ENCODE peak calls at places on chromosomes 5 and 9, in five cellular contexts. L is CD8-positive, alpha-beta memory T cell; I is keratinocyte; N is stomach; X is heart right ventricle. B is an unnamed sample.
A peak's percentile ranks its signal among the peaks of the same experiment; 100 is the strongest.

GRCh38 chr5:95621839-95622629 is 2.1 kb downstream of the GPR150 start:
- DNase-seq in N (no peak), X (no peak), I (no peak), L (no peak), B (no peak)

GRCh38 chr5:179802950-179803562 is 3.6 kb downstream of the MGAT4B start:
- DNase-seq in N (no peak), X (no peak), I (no peak), L (no peak), B (no peak)

GRCh38 chr5:33834334-33834733 is 57.5 kb downstream of the ADAMTS12 start:
- DNase-seq in L (no peak), N (no peak), X (no peak), I (no peak), B (no peak)

GRCh38 chr5:158456756-158457155 is 597.8 kb upstream of the CLINT1 start:
- DNase-seq in N (no peak), I (peak; percentile 25), X (no peak), L (no peak), B (no peak)

GRCh38 chr5:63233906-63234305 is 655.3 kb downstream of the LRRC70 start:
- DNase-seq in L (no peak), I (no peak), X (no peak), N (no peak), B (no peak)

GRCh38 chr9:34552606-34552981 is 29.8 kb upstream of the ENHO start:
- DNase-seq in L (no peak), X (no peak), N (no peak), I (no peak), B (no peak)

GRCh38 chr5:79301046-79301712 is 65.2 kb downstream of the JMY start:
- DNase-seq in N (no peak), I (no peak), L (no peak), X (no peak), B (no peak)

GRCh38 chr5:6540111-6540830 is 91.6 kb downstream of the UBE2QL1 start:
- DNase-seq in I (no peak), L (no peak), N (no peak), X (no peak), B (no peak)

GRCh38 chr5:373710-374602 is 52.4 kb downstream of the AHRR start:
- DNase-seq in I (no peak), X (peak; percentile 47), N (peak; percentile 56), L (no peak), B (no peak)

GRCh38 chr5:36664762-36665161 is 58.4 kb downstream of the SLC1A3 start:
- DNase-seq in L (no peak), X (no peak), I (no peak), N (no peak), B (no peak)

GRCh38 chr5:164235176-164235914 is 729.9 kb downstream of the MAT2B start:
- DNase-seq in N (no peak), I (no peak), X (no peak), L (no peak), B (no peak)

GRCh38 chr9:92664394-92665152 is 5.4 kb downstream of the IPPK start:
- DNase-seq in X (no peak), I (no peak), L (peak; percentile 27), N (no peak), B (no peak)

GRCh38 chr5:79193643-79194042 is 42.3 kb upstream of the JMY start:
- DNase-seq in I (no peak), N (no peak), X (no peak), L (no peak), B (no peak)

GRCh38 chr5:179873176-179873575 is 14.6 kb upstream of the MRNIP start:
- DNase-seq in I (no peak), X (no peak), N (no peak), L (no peak), B (no peak)

GRCh38 chr5:19534751-19535150 is 453.2 kb downstream of the CDH18 start:
- DNase-seq in I (peak; percentile 98), X (no peak), N (no peak), L (no peak), B (no peak)

GRCh38 chr5:23476580-23476979 is 30.8 kb upstream of the PRDM9 start:
- DNase-seq in I (no peak), X (no peak), N (no peak), L (no peak), B (no peak)

GRCh38 chr5:69270827-69271226 is 36.1 kb downstream of the CDK7 start:
- DNase-seq in N (no peak), I (no peak), X (no peak), L (no peak), B (no peak)

GRCh38 chr5:55604611-55605067 is 69.9 kb upstream of the PLPP1 start:
- DNase-seq in L (no peak), I (no peak), N (no peak), X (no peak), B (no peak)

GRCh38 chr5:3020426-3020825 is 268.9 kb upstream of the IRX2 start:
- DNase-seq in N (no peak), X (no peak), I (no peak), L (no peak), B (no peak)

GRCh38 chr5:143398053-143398355 is 5.5 kb downstream of the NR3C1 start:
- DNase-seq in X (no peak), N (no peak), L (no peak), I (no peak), B (no peak)

GRCh38 chr9:34158362-34158869 is 20.4 kb upstream of the UBAP1 start:
- DNase-seq in X (no peak), L (no peak), N (no peak), I (peak; percentile 85), B (no peak)

GRCh38 chr9:15352301-15352700 is 45.3 kb upstream of the TTC39B start:
- DNase-seq in L (no peak), X (no peak), I (no peak), N (no peak), B (no peak)

GRCh38 chr5:177529247-177529901 is 12.6 kb upstream of the DDX41 start:
- DNase-seq in N (no peak), L (no peak), X (no peak), I (no peak), B (no peak)

GRCh38 chr5:109316631-109317030 is 93.1 kb downstream of the PJA2 start:
- DNase-seq in L (no peak), I (no peak), X (no peak), N (no peak), B (no peak)

GRCh38 chr9:22211588-22212360 is 202.7 kb upstream of the CDKN2B start:
- DNase-seq in I (no peak), X (no peak), N (no peak), L (no peak), B (no peak)

GRCh38 chr5:26847041-26847736 is 191.2 kb downstream of the CDH9 start:
- DNase-seq in X (no peak), I (no peak), L (no peak), N (peak; percentile 71), B (no peak)

GRCh38 chr9:18233311-18233710 is 240.6 kb upstream of the ADAMTSL1 start:
- DNase-seq in X (no peak), I (no peak), N (no peak), L (no peak), B (no peak)

GRCh38 chr9:13688990-13689600 is 409.6 kb upstream of the MPDZ start:
- DNase-seq in X (no peak), L (no peak), N (no peak), I (no peak), B (no peak)

GRCh38 chr9:76230961-76231360 is 163.3 kb downstream of the RFK start:
- DNase-seq in I (no peak), N (no peak), X (no peak), L (no peak), B (no peak)

GRCh38 chr9:91848146-91848545 is 101.9 kb downstream of the ROR2 start:
- DNase-seq in L (no peak), N (no peak), I (no peak), X (no peak), B (no peak)

GRCh38 chr5:66039701-66040100 is 104.4 kb upstream of the SREK1 start:
- DNase-seq in N (no peak), I (no peak), L (no peak), X (no peak), B (no peak)
- H3K4me3 ChIP-seq in N (no peak overlapping the region), I (no peak overlapping the region), L (no peak overlapping the region), X (no peak overlapping the region), B (no peak overlapping the region)

GRCh38 chr5:138874771-138875628 is at the start of gene LRRTM2:
- DNase-seq in N (no peak), I (no peak), X (no peak), L (no peak), B (no peak)
- H3K27ac ChIP-seq in N (no peak within 1 kb of the TSS), I (no peak within 1 kb of the TSS), X (no peak within 1 kb of the TSS), L (no peak within 1 kb of the TSS), B (no peak within 1 kb of the TSS)

GRCh38 chr9:128554155-128554862 is 1.9 kb downstream of the SPTAN1 start:
- DNase-seq in L (no peak), X (peak; percentile 20), N (peak; percentile 37), I (no peak), B (peak; percentile 50)
- H3K4me1 ChIP-seq in L (peaks cover 81% of the 10 kb centered on the region), X (peaks cover 78% of the 10 kb centered on the region), N (peaks cover 56% of the 10 kb centered on the region), I (peaks cover 59% of the 10 kb centered on the region), B (peaks cover 9% of the 10 kb centered on the region)

GRCh38 chr9:124760719-124761118 is 10.4 kb downstream of the NR6A1 start:
- DNase-seq in X (no peak), N (no peak), L (no peak), I (no peak), B (no peak)

GRCh38 chr9:124757589-124757988 is 13.5 kb downstream of the NR6A1 start:
- DNase-seq in N (no peak), L (no peak), X (no peak), I (no peak), B (no peak)

GRCh38 chr9:124758061-124758460 is 13.1 kb downstream of the NR6A1 start:
- DNase-seq in N (no peak), L (no peak), I (no peak), X (no peak), B (no peak)

GRCh38 chr9:124759327-124759726 is 11.8 kb downstream of the NR6A1 start:
- DNase-seq in L (no peak), I (no peak), X (no peak), N (no peak), B (no peak)

DNA sequence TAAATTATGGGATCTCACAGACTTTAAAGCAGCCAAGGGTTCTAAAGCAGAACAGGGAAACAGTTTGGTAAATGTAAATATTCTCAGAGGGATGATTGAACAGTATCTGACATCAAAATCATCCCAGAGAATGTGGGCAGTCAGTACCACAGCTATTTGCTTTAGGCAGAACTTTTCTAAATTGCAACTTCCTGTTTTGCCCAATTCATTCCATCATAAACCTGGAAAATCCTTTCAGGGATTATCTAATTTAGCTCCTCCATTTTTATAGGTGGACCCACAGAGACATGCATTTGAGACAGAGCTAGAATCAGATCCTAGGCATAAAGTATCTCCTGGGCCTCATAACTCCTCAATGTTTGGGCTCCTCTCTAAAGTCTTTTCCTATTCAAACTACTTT is 12.4 kb downstream of the NR6A1 start:
- DNase-seq in L (no peak), X (no peak), N (no peak), I (no peak), B (no peak)
- H3K4me3 ChIP-seq in L (no peak overlapping the region), X (no peak overlapping the region), N (no peak overlapping the region), I (no peak overlapping the region), B (no peak overlapping the region)

B was measured in iPS DF 6.9.